ENCODE peak calls at places on chromosomes 5 and 9, in nine cellular contexts. A, F, M, W, J, G, I, Z and L are unnamed samples.

GRCh38 chr9:90124961-90125360 is 517.7 kb downstream of the DIRAS2 start:
- DNase-seq in F (peak; percentile 65), G (no peak), I (no peak), M (no peak), Z (peak; percentile 22), J (no peak), W (no peak), A (no peak), L (no peak)

GRCh38 chr9:655875-656274 is 185.6 kb upstream of the DMRT1 start:
- DNase-seq in G (no peak), W (no peak), I (peak; percentile 61), A (peak; percentile 47), Z (peak; percentile 48), F (peak; percentile 53), M (peak; percentile 87), J (no peak), L (no peak)

GRCh38 chr9:32866292-32866691 is 83.0 kb downstream of the TMEM215 start:
- DNase-seq in J (no peak), M (no peak), G (no peak), I (no peak), W (no peak), A (no peak), F (no peak), Z (no peak), L (no peak)

GRCh38 chr5:111463304-111463703 is 49.0 kb downstream of the STARD4 start:
- DNase-seq in Z (no peak), F (no peak), M (no peak), J (no peak), W (no peak), A (no peak), G (no peak), I (no peak), L (no peak)

GRCh38 chr5:115621365-115621900 is 4.4 kb downstream of the TMED7 start:
- DNase-seq in W (no peak), A (no peak), G (no peak), I (no peak), F (no peak), M (no peak), J (no peak), Z (no peak), L (no peak)

GRCh38 chr9:69678843-69679538 is 6.8 kb upstream of the APBA1 start:
- DNase-seq in G (no peak), Z (no peak), M (no peak), A (no peak), J (no peak), F (no peak), I (no peak), W (no peak), L (no peak)

GRCh38 chr9:93422987-93423386 is 28.5 kb upstream of the FAM120A start:
- DNase-seq in F (peak; percentile 19), M (no peak), G (no peak), Z (no peak), J (peak; percentile 10), I (no peak), A (no peak), W (no peak), L (no peak)

GRCh38 chr5:145531038-145531734 is 304.0 kb downstream of the PRELID2 start:
- DNase-seq in A (peak; percentile 22), Z (peak; percentile 82), F (peak; percentile 57), M (no peak), J (peak; percentile 83), I (peak; percentile 87), W (peak; percentile 48), G (peak; percentile 77), L (peak; percentile 33)

GRCh38 chr9:13267743-13268142 is 11.7 kb downstream of the MPDZ start:
- DNase-seq in G (peak; percentile 69), M (no peak), A (no peak), Z (peak; percentile 93), W (peak; percentile 24), F (peak; percentile 80), J (peak; percentile 94), I (peak; percentile 67), L (peak; percentile 59)

GRCh38 chr5:13919087-13919486 is 25.4 kb downstream of the DNAH5 start:
- DNase-seq in M (no peak), I (no peak), W (no peak), F (no peak), A (no peak), J (no peak), G (no peak), Z (no peak), L (no peak)

GRCh38 chr9:124037790-124038189 is 26.2 kb downstream of the LHX2 start:
- DNase-seq in A (no peak), J (no peak), W (peak; percentile 39), F (no peak), Z (no peak), G (no peak), I (no peak), M (no peak), L (no peak)
- TF ChIP-seq CTCF in A (peak; percentile 4), J (no peak), W (no peak), F (peak; percentile 6), Z (no peak), G (no peak), I (no peak), M (no peak), L (peak; percentile 35)

GRCh38 chr9:91348191-91348790 is 13.4 kb downstream of the AUH start:
- DNase-seq in W (no peak), M (no peak), F (no peak), I (no peak), Z (no peak), G (no peak), J (no peak), A (no peak), L (no peak)

GRCh38 chr9:91346644-91347043 is 15.1 kb downstream of the AUH start:
- DNase-seq in J (peak; percentile 46), M (no peak), W (no peak), Z (no peak), F (no peak), A (no peak), I (peak; percentile 21), G (no peak), L (no peak)

GRCh38 chr9:91349115-91349555 is 12.6 kb downstream of the AUH start:
- DNase-seq in I (no peak), G (no peak), W (no peak), A (no peak), Z (no peak), J (no peak), M (no peak), F (no peak), L (no peak)

GRCh38 chr9:91347370-91347769 is 14.3 kb downstream of the AUH start:
- DNase-seq in I (no peak), G (no peak), F (no peak), J (no peak), M (no peak), A (no peak), Z (no peak), W (no peak), L (no peak)

DNA sequence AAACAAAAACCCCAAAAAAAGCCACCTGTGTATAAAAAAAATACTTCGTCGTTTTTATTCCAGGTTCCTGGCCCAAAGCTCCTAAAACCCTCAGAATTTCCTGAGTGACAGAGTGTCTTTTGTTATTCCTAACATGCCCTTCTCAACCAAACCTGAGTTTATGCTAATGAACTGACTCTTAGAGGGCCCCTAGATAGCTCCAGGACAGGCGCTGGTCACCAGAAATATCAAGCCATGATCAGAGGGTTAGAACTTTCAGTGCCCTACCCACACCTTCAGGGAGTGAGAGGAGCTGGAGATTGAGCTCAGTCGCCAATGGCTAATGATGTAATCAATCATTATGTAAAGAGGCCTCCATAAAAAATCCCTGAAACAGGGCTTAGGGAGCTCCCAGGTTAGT is 15.7 kb downstream of the AUH start:
- DNase-seq in A (no peak), W (no peak), F (no peak), I (no peak), J (no peak), G (no peak), Z (no peak), M (no peak), L (no peak)
- H3K4me3 ChIP-seq in A (no peak overlapping the region), W (no peak overlapping the region), F (no peak overlapping the region), I (no peak overlapping the region), J (no peak overlapping the region), G (no peak overlapping the region), Z (no peak overlapping the region), M (no peak overlapping the region), L (no peak overlapping the region)

GRCh38 chr9:125361837-125362531 is 100.4 kb downstream of the GAPVD1 start:
- DNase-seq in Z (peak; percentile 13), M (no peak), W (peak; percentile 51), J (peak; percentile 17), I (no peak), F (peak; percentile 47), A (no peak), G (no peak), L (no peak)
- TF ChIP-seq CTCF in Z (no peak), M (no peak), W (peak; percentile 22), J (peak; percentile 27), I (peak; percentile 18), F (peak; percentile 26), A (peak; percentile 25), G (peak; percentile 25), L (peak; percentile 26)

GRCh38 chr9:16654727-16655126 is 215.7 kb downstream of the BNC2 start:
- DNase-seq in F (no peak), G (no peak), A (no peak), J (no peak), I (no peak), M (no peak), Z (no peak), W (no peak), L (no peak)

GRCh38 chr9:16656432-16657169 is 213.9 kb downstream of the BNC2 start:
- DNase-seq in I (no peak), G (no peak), A (no peak), Z (no peak), F (no peak), W (no peak), M (no peak), J (peak; percentile 55), L (no peak)

GRCh38 chr9:16651445-16651964 is 219.0 kb downstream of the BNC2 start:
- DNase-seq in G (no peak), I (no peak), W (no peak), A (no peak), J (no peak), M (no peak), Z (no peak), F (no peak), L (no peak)

GRCh38 chr9:16652511-16653101 is 217.9 kb downstream of the BNC2 start:
- DNase-seq in W (no peak), A (no peak), J (peak; percentile 55), M (no peak), I (no peak), F (peak; percentile 64), G (no peak), Z (peak; percentile 72), L (no peak)

DNA sequence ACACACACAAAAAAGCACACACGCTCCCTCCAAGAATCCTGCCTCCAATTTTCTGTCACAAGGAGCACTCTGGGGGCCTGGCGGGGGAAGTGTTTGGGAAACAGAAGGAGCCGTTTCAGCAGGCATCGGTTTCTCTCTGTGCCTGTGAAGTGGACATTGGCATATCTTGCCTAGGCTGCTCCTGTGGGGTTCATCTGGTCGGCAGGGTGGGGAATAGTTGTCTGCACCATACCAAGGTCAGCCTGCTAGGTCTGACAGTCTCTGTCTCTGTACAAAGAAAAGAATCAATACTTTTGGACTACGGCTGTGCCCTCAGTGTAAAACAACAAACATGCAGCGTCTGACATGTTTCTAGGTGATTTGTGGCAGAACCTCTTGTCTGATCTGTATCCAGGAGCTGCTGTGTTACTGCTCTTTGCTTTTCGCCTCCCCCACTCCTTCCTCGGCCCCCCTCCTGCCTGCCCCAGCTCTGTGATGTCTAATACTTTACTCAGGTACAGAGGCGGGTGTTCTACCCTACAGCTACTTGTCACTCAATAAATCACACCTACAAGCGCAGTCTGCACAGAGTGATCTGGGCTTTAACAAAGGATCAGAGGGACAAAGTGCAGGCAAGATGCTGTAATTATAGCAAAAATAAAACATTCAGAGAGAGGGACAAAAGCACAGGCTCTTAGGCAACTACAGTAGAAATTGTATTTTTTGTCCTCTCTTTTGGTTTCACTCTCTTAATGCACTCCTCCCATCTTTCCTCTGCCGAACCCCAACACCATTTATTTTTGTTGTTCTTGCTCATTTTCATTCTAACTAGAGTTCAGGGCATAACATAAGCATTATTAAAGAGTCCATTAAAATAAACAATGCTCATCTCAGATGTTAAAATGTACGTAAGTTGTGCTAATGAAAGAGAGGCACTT is 216.7 kb downstream of the BNC2 start:
- DNase-seq in A (peak; percentile 22), F (peak; percentile 53), M (no peak), Z (peak; percentile 42), I (no peak), J (no peak), G (no peak), W (no peak), L (no peak)
- H3K4me3 ChIP-seq in A (peak overlapping the region; percentile 30), F (peak overlapping the region; percentile 49), M (peak overlapping the region; percentile 9), Z (peak overlapping the region; percentile 44), I (no peak overlapping the region), J (peak overlapping the region; percentile 45), G (no peak overlapping the region), W (no peak overlapping the region), L (no peak overlapping the region)